ENCODE peak calls at places on chromosomes 3 and 15, in ten cellular contexts. E is psoas muscle, U is epithelial cell of esophagus, O is GM12865, K is transverse colon, I is aorta, G is NB4, L is AG04449, Q is tibial artery, V is fibroblast of the aortic adventitia. P is an unnamed sample.

GRCh38 chr3:123521179-123521969 is 63.5 kb downstream of the HACD2 start:
- DNase-seq in E (no peak), U (no peak), O (no peak), K (no peak), I (no peak), G (no peak), L (peak; percentile 2), Q (no peak), V (peak; percentile 46), P (no peak)

GRCh38 chr15:24919446-24919845 is 35.3 kb upstream of the SNRPN start:
- DNase-seq in E (no peak), U (peak; percentile 10), O (no peak), K (no peak), I (no peak), G (no peak), L (no peak), Q (no peak), V (no peak), P (no peak)

GRCh38 chr15:67543348-67543718 is 830 bp downstream of the MAP2K5 start:
- DNase-seq in E (peak; percentile 22), U (no peak), O (peak; percentile 27), K (peak; percentile 36), I (no peak), G (no peak), L (no peak), Q (no peak), V (no peak), P (no peak)

GRCh38 chr3:24464389-24464788 is 30.3 kb downstream of the THRB start:
- DNase-seq in E (no peak), U (no peak), O (no peak), K (no peak), I (no peak), G (no peak), L (no peak), Q (no peak), V (no peak), P (no peak)

GRCh38 chr15:23569513-23569912 is 4.0 kb downstream of the MKRN3 start:
- DNase-seq in E (no peak), U (peak; percentile 0), O (no peak), K (no peak), I (no peak), G (no peak), L (no peak), Q (no peak), V (no peak), P (no peak)

GRCh38 chr15:90483640-90484039 is 46.1 kb upstream of the CRTC3 start:
- DNase-seq in E (no peak), U (no peak), O (no peak), K (no peak), I (no peak), G (no peak), L (no peak), Q (no peak), V (no peak), P (no peak)

GRCh38 chr3:159451067-159451466 is 537.6 kb upstream of the IL12A start:
- DNase-seq in E (no peak), U (peak; percentile 32), O (no peak), K (no peak), I (no peak), G (no peak), L (no peak), Q (no peak), V (no peak), P (no peak)

GRCh38 chr3:189142527-189142926 is 29.2 kb upstream of the TPRG1 start:
- DNase-seq in E (no peak), U (peak; percentile 62), O (no peak), K (no peak), I (no peak), G (no peak), L (no peak), Q (no peak), V (no peak), P (no peak)

GRCh38 chr3:171770689-171771620 is 39.3 kb downstream of the PLD1 start:
- DNase-seq in E (no peak), U (peak; percentile 94), O (peak; percentile 75), K (peak; percentile 62), I (no peak), G (peak; percentile 82), L (peak; percentile 63), Q (peak; percentile 77), V (peak; percentile 94), P (peak; percentile 53)

GRCh38 chr15:88243895-88244787 is 12.4 kb downstream of the NTRK3 start:
- DNase-seq in E (no peak), U (peak; percentile 38), O (peak; percentile 35), K (no peak), I (no peak), G (peak; percentile 45), L (no peak), Q (no peak), V (peak; percentile 61), P (no peak)

GRCh38 chr3:138776961-138777360 is 57.8 kb downstream of the PIK3CB start:
- DNase-seq in E (no peak), U (no peak), O (no peak), K (no peak), I (no peak), G (no peak), L (no peak), Q (no peak), V (no peak), P (no peak)

GRCh38 chr3:149120051-149120972 is 9.1 kb upstream of the HPS3 start:
- DNase-seq in E (no peak), U (peak; percentile 70), O (peak; percentile 74), K (no peak), I (no peak), G (peak; percentile 79), L (no peak), Q (no peak), V (peak; percentile 88), P (no peak)

GRCh38 chr15:68334661-68335124 is 57.1 kb downstream of the FEM1B start:
- DNase-seq in E (no peak), U (no peak), O (no peak), K (no peak), I (peak; percentile 84), G (no peak), L (peak; percentile 42), Q (peak; percentile 92), V (no peak), P (no peak)

GRCh38 chr15:48250640-48251076 is 44.6 kb downstream of the SLC12A1 start:
- DNase-seq in E (peak; percentile 15), U (peak; percentile 79), O (peak; percentile 80), K (peak; percentile 12), I (no peak), G (peak; percentile 62), L (peak; percentile 40), Q (no peak), V (peak; percentile 88), P (peak; percentile 29)

GRCh38 chr15:99733268-99734039 is at the start of gene LYSMD4:
- DNase-seq in E (peak; percentile 99), U (peak; percentile 97), O (peak; percentile 98), K (peak; percentile 100), I (peak; percentile 100), G (peak; percentile 98), L (peak; percentile 28), Q (peak; percentile 99), V (peak; percentile 88), P (peak; percentile 99)

DNA sequence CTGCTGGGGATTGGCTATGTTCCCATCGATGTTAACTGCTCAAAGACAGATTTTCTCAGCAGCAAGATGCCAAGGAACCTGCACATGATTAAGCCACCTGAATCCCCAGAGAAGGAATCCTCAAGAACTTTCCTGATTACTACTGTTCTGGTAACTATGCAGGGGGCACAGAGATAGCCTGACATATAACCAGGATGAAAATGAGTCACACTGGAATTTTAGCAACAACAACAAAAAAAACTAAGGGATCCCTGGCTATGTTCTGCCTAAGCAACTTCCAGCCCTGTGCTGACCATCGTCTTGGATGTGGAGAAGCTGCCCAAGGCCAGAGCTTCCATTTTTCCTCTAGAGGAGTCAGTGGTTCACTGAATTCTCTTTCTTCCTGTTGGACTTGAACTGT is 13.8 kb downstream of the RIOX2 start:
- DNase-seq in E (no peak), U (no peak), O (no peak), K (no peak), I (no peak), G (no peak), L (no peak), Q (no peak), V (peak; percentile 38), P (no peak)
- H3K4me3 ChIP-seq in E (no peak overlapping the region), U (no peak overlapping the region), O (no peak overlapping the region), K (no peak overlapping the region), I (no peak overlapping the region), G (no peak overlapping the region), L (no peak overlapping the region), Q (no peak overlapping the region), V (no peak overlapping the region), P (no peak overlapping the region)

GRCh38 chr3:115626711-115627110 is 3.4 kb downstream of the GAP43 start:
- DNase-seq in E (no peak), U (no peak), O (no peak), K (no peak), I (no peak), G (no peak), L (no peak), Q (no peak), V (no peak), P (no peak)

GRCh38 chr3:115624898-115625297 is 1.6 kb downstream of the GAP43 start:
- DNase-seq in E (no peak), U (no peak), O (no peak), K (no peak), I (no peak), G (no peak), L (no peak), Q (no peak), V (no peak), P (no peak)

GRCh38 chr3:115626006-115626409 is 2.7 kb downstream of the GAP43 start:
- DNase-seq in E (no peak), U (no peak), O (no peak), K (no peak), I (no peak), G (peak; percentile 2), L (no peak), Q (no peak), V (no peak), P (no peak)

GRCh38 chr3:115624029-115624645 is 827 bp downstream of the GAP43 start:
- DNase-seq in E (no peak), U (no peak), O (no peak), K (no peak), I (no peak), G (no peak), L (no peak), Q (no peak), V (no peak), P (no peak)

GRCh38 chr3:115623414-115623868 is at the start of gene GAP43:
- DNase-seq in E (peak; percentile 30), U (peak; percentile 70), O (no peak), K (no peak), I (peak; percentile 82), G (peak; percentile 4), L (peak; percentile 70), Q (peak; percentile 63), V (peak; percentile 87), P (peak; percentile 33)
- H3K4me3 ChIP-seq in E (peak within 1 kb of the TSS; percentile 53), U (no peak within 1 kb of the TSS), O (no peak within 1 kb of the TSS), K (no peak within 1 kb of the TSS), I (peak within 1 kb of the TSS; percentile 41), G (no peak within 1 kb of the TSS), L (peak within 1 kb of the TSS; percentile 52), Q (peak within 1 kb of the TSS; percentile 40), V (peak within 1 kb of the TSS; percentile 63), P (peak within 1 kb of the TSS; percentile 18)

GRCh38 chr3:155744626-155745324 is at the start of gene PLCH1:
- DNase-seq in E (peak; percentile 51), U (peak; percentile 69), O (peak; percentile 36), K (peak; percentile 81), I (peak; percentile 89), G (peak; percentile 72), L (no peak), Q (peak; percentile 77), V (peak; percentile 47), P (peak; percentile 60)
- H3K4me3 ChIP-seq in E (peak within 1 kb of the TSS; percentile 80), U (peak within 1 kb of the TSS; percentile 68), O (peak within 1 kb of the TSS; percentile 55), K (peak within 1 kb of the TSS; percentile 67), I (peak within 1 kb of the TSS; percentile 69), G (peak within 1 kb of the TSS; percentile 67), L (peak within 1 kb of the TSS; percentile 67), Q (peak within 1 kb of the TSS; percentile 60), V (peak within 1 kb of the TSS; percentile 75), P (peak within 1 kb of the TSS; percentile 46)

GRCh38 chr3:194296832-194297666 is 54.1 kb downstream of the CPN2 start:
- DNase-seq in E (peak; percentile 40), U (no peak), O (no peak), K (peak; percentile 32), I (peak; percentile 78), G (no peak), L (no peak), Q (peak; percentile 68), V (no peak), P (peak; percentile 73)
- H3K4me3 ChIP-seq in E (peak overlapping the region; percentile 57), U (peak overlapping the region; percentile 15), O (no peak overlapping the region), K (peak overlapping the region; percentile 14), I (no peak overlapping the region), G (no peak overlapping the region), L (no peak overlapping the region), Q (peak overlapping the region; percentile 38), V (peak overlapping the region; percentile 31), P (peak overlapping the region; percentile 23)

P was measured in ovary.